ENCODE peak calls at places on chromosomes 13 and 19, in six cellular contexts. E is stimulated activated CD8-positive, alpha-beta memory T cell treated with anti-CD3 and anti-CD28 coated beads, Interleukin-7, amount 100 ng/mL, for 24 hours; F is ELR; W is stimulated activated CD4-positive, alpha-beta T cell treated with anti-CD3 and anti-CD28 coated beads, TNF-alpha, amount 100 ng/mL, for 4 hours; R is T-cell; I is AG08396. J is an unnamed sample.

GRCh38 chr13:100275746-100276145 is 186.9 kb downstream of the PCCA start:
- DNase-seq in E (no peak), F (peak), W (no peak), R (no peak), I (no peak), J (peak)

GRCh38 chr19:41415154-41415571 is 12.0 kb downstream of the B3GNT8 start:
- DNase-seq in E (no peak), F (no peak), W (no peak), R (no peak), I (no peak), J (no peak)

GRCh38 chr19:40578442-40578908 is 1.8 kb downstream of the SHKBP1 start:
- DNase-seq in E (no peak), F (peak), W (no peak), R (no peak), I (no peak), J (peak)

GRCh38 chr13:48072304-48072703 is 22.6 kb downstream of the MED4 start:
- DNase-seq in E (no peak), F (no peak), W (no peak), R (no peak), I (no peak), J (no peak)

GRCh38 chr19:50702158-50702869 is 17.3 kb downstream of the SHANK1 start:
- DNase-seq in E (no peak), F (no peak), W (no peak), R (no peak), I (no peak), J (no peak)

GRCh38 chr19:53328967-53329366 is 4.6 kb upstream of the ZNF845 start:
- DNase-seq in E (no peak), F (no peak), W (no peak), R (no peak), I (peak), J (peak)

GRCh38 chr13:35388979-35389378 is 87.5 kb downstream of the MAB21L1 start:
- DNase-seq in E (no peak), F (peak), W (no peak), R (no peak), I (no peak), J (peak)

GRCh38 chr13:93635687-93636086 is 409.1 kb downstream of the GPC6 start:
- DNase-seq in E (no peak), F (peak), W (no peak), R (no peak), I (peak), J (peak)

GRCh38 chr13:72782717-72783116 is 784 bp downstream of the PIBF1 start:
- DNase-seq in E (no peak), F (peak), W (no peak), R (no peak), I (no peak), J (peak)

GRCh38 chr13:100124265-100124664 is 35.4 kb downstream of the PCCA start:
- DNase-seq in E (no peak), F (peak), W (no peak), R (no peak), I (no peak), J (no peak)

GRCh38 chr13:95039415-95039814 is 261.8 kb downstream of the ABCC4 start:
- DNase-seq in E (no peak), F (peak), W (no peak), R (no peak), I (no peak), J (peak)

GRCh38 chr19:6417713-6418561 is 6.7 kb downstream of the KHSRP start:
- DNase-seq in E (no peak), F (peak), W (no peak), R (no peak), I (peak), J (no peak)

GRCh38 chr19:1255186-1256161 is 7.1 kb downstream of the MIDN start:
- DNase-seq in E (no peak), F (no peak), W (no peak), R (no peak), I (no peak), J (no peak)

GRCh38 chr19:5001547-5002131 is 32.7 kb downstream of the KDM4B start:
- DNase-seq in E (no peak), F (peak), W (no peak), R (peak), I (peak), J (peak)

GRCh38 chr19:7986321-7987083 is 18.9 kb downstream of the ELAVL1 start:
- DNase-seq in E (no peak), F (peak), W (no peak), R (no peak), I (peak), J (peak)

GRCh38 chr13:40313269-40314200 is 352.9 kb downstream of the FOXO1 start:
- DNase-seq in E (no peak), F (no peak), W (no peak), R (no peak), I (no peak), J (peak)

GRCh38 chr19:57171551-57172081 is 4.3 kb upstream of the DUXA start:
- DNase-seq in E (no peak), F (peak), W (no peak), R (peak), I (peak), J (peak)

GRCh38 chr13:46640843-46641242 is 87.9 kb downstream of the LRCH1 start:
- DNase-seq in E (no peak), F (peak), W (no peak), R (no peak), I (peak), J (peak)

GRCh38 chr13:21557995-21558394 is 46.0 kb downstream of the MICU2 start:
- DNase-seq in E (no peak), F (peak), W (no peak), R (no peak), I (peak), J (peak)

GRCh38 chr19:21052902-21053301 is 29.1 kb upstream of the ZNF714 start:
- DNase-seq in E (no peak), F (no peak), W (no peak), R (no peak), I (no peak), J (no peak)

GRCh38 chr19:45471116-45471865 is 3.5 kb downstream of the FOSB start:
- DNase-seq in E (no peak), F (no peak), W (no peak), R (no peak), I (no peak), J (peak)

GRCh38 chr19:46390866-46391265 is 22.5 kb downstream of the CCDC8 start:
- DNase-seq in E (no peak), F (no peak), W (no peak), R (no peak), I (no peak), J (no peak)

GRCh38 chr13:28983661-28984060 is 163.5 kb downstream of the MTUS2 start:
- DNase-seq in E (no peak), F (no peak), W (no peak), R (no peak), I (no peak), J (no peak)

GRCh38 chr13:73835138-73835721 is 299.0 kb downstream of the KLF12 start:
- DNase-seq in E (no peak), F (peak), W (no peak), R (no peak), I (peak), J (peak)

GRCh38 chr19:3890590-3890989 is 10.1 kb downstream of the ATCAY start:
- DNase-seq in E (no peak), F (no peak), W (no peak), R (no peak), I (no peak), J (no peak)

GRCh38 chr19:46206176-46206575 is 23.4 kb upstream of the IGFL1 start:
- DNase-seq in E (no peak), F (no peak), W (no peak), R (no peak), I (no peak), J (peak)

GRCh38 chr13:98325724-98326123 is 148.7 kb upstream of the RNF113B start:
- DNase-seq in E (no peak), F (no peak), W (no peak), R (no peak), I (no peak), J (no peak)

J was measured in M059J.